ENCODE peak calls at places on chromosomes 12 and 14, in nine cellular contexts. One of them, this sample, is unnamed.

GRCh38 chr12:65664715-65665250 is 159.5 kb upstream of the HMGA2 start:
- DNase-seq in occipital lobe: no peak
- DNase-seq in GM04504: no peak
- DNase-seq in lower lobe of right lung: no peak
- DNase-seq in activated T-cell treated with anti-CD3 and anti-CD28 coated beads for 1 hour: no peak
- DNase-seq in EL: no peak
- DNase-seq in GOT3: no peak
- DNase-seq in activated CD8-positive, alpha-beta memory T cell treated with anti-CD3 and anti-CD28 coated beads, Interleukin-2, amount 50 U/mL, for 48 hours: no peak
- DNase-seq in right lobe of liver: no peak
- DNase-seq in this sample: no peak

GRCh38 chr12:27285395-27285794 is 41.3 kb downstream of the STK38L start:
- DNase-seq in GM04504: no peak
- DNase-seq in activated CD8-positive, alpha-beta memory T cell treated with anti-CD3 and anti-CD28 coated beads, Interleukin-2, amount 50 U/mL, for 48 hours: no peak
- DNase-seq in activated T-cell treated with anti-CD3 and anti-CD28 coated beads for 1 hour: no peak
- DNase-seq in occipital lobe: no peak
- DNase-seq in GOT3: no peak
- DNase-seq in EL: peak; percentile 24
- DNase-seq in lower lobe of right lung: no peak
- DNase-seq in right lobe of liver: no peak
- DNase-seq in this sample: no peak

GRCh38 chr12:508795-509194 is 49.1 kb downstream of the B4GALNT3 start:
- DNase-seq in lower lobe of right lung: no peak
- DNase-seq in GM04504: no peak
- DNase-seq in right lobe of liver: no peak
- DNase-seq in activated CD8-positive, alpha-beta memory T cell treated with anti-CD3 and anti-CD28 coated beads, Interleukin-2, amount 50 U/mL, for 48 hours: no peak
- DNase-seq in activated T-cell treated with anti-CD3 and anti-CD28 coated beads for 1 hour: no peak
- DNase-seq in GOT3: no peak
- DNase-seq in occipital lobe: no peak
- DNase-seq in EL: no peak
- DNase-seq in this sample: no peak

GRCh38 chr12:93944196-93944595 is 204.2 kb upstream of the PLXNC1 start:
- DNase-seq in activated T-cell treated with anti-CD3 and anti-CD28 coated beads for 1 hour: no peak
- DNase-seq in occipital lobe: no peak
- DNase-seq in GOT3: no peak
- DNase-seq in EL: no peak
- DNase-seq in lower lobe of right lung: no peak
- DNase-seq in activated CD8-positive, alpha-beta memory T cell treated with anti-CD3 and anti-CD28 coated beads, Interleukin-2, amount 50 U/mL, for 48 hours: no peak
- DNase-seq in GM04504: peak; percentile 13
- DNase-seq in right lobe of liver: no peak
- DNase-seq in this sample: no peak

GRCh38 chr14:54392131-54392859 is 4.5 kb upstream of the CDKN3 start:
- DNase-seq in EL: no peak
- DNase-seq in GM04504: no peak
- DNase-seq in activated T-cell treated with anti-CD3 and anti-CD28 coated beads for 1 hour: no peak
- DNase-seq in GOT3: no peak
- DNase-seq in lower lobe of right lung: no peak
- DNase-seq in activated CD8-positive, alpha-beta memory T cell treated with anti-CD3 and anti-CD28 coated beads, Interleukin-2, amount 50 U/mL, for 48 hours: no peak
- DNase-seq in occipital lobe: no peak
- DNase-seq in right lobe of liver: no peak
- DNase-seq in this sample: no peak

GRCh38 chr12:105992849-105993740 is 145.7 kb downstream of the NUAK1 start:
- DNase-seq in lower lobe of right lung: no peak
- DNase-seq in activated T-cell treated with anti-CD3 and anti-CD28 coated beads for 1 hour: no peak
- DNase-seq in GOT3: no peak
- DNase-seq in occipital lobe: no peak
- DNase-seq in GM04504: no peak
- DNase-seq in EL: no peak
- DNase-seq in activated CD8-positive, alpha-beta memory T cell treated with anti-CD3 and anti-CD28 coated beads, Interleukin-2, amount 50 U/mL, for 48 hours: no peak
- DNase-seq in right lobe of liver: no peak
- DNase-seq in this sample: no peak

GRCh38 chr12:15883536-15883935 is 1.3 kb downstream of the STRAP start:
- DNase-seq in activated CD8-positive, alpha-beta memory T cell treated with anti-CD3 and anti-CD28 coated beads, Interleukin-2, amount 50 U/mL, for 48 hours: no peak
- DNase-seq in lower lobe of right lung: no peak
- DNase-seq in occipital lobe: no peak
- DNase-seq in GOT3: no peak
- DNase-seq in right lobe of liver: no peak
- DNase-seq in GM04504: no peak
- DNase-seq in activated T-cell treated with anti-CD3 and anti-CD28 coated beads for 1 hour: no peak
- DNase-seq in EL: peak; percentile 16
- DNase-seq in this sample: no peak

GRCh38 chr14:71415404-71415690 is 508.1 kb downstream of the PCNX1 start:
- DNase-seq in GM04504: no peak
- DNase-seq in lower lobe of right lung: no peak
- DNase-seq in EL: peak; percentile 49
- DNase-seq in right lobe of liver: no peak
- DNase-seq in GOT3: no peak
- DNase-seq in activated CD8-positive, alpha-beta memory T cell treated with anti-CD3 and anti-CD28 coated beads, Interleukin-2, amount 50 U/mL, for 48 hours: no peak
- DNase-seq in occipital lobe: no peak
- DNase-seq in activated T-cell treated with anti-CD3 and anti-CD28 coated beads for 1 hour: no peak
- DNase-seq in this sample: no peak

GRCh38 chr12:100141998-100142850 is 450 bp downstream of the BLTP3B start:
- DNase-seq in GM04504: no peak
- DNase-seq in right lobe of liver: peak; percentile 84
- DNase-seq in GOT3: no peak
- DNase-seq in activated CD8-positive, alpha-beta memory T cell treated with anti-CD3 and anti-CD28 coated beads, Interleukin-2, amount 50 U/mL, for 48 hours: peak; percentile 77
- DNase-seq in activated T-cell treated with anti-CD3 and anti-CD28 coated beads for 1 hour: peak; percentile 8
- DNase-seq in occipital lobe: peak; percentile 42
- DNase-seq in EL: no peak
- DNase-seq in lower lobe of right lung: peak; percentile 67
- DNase-seq in this sample: no peak

This sample was measured in HL-60.